ENCODE peak calls at places on chromosomes 13 and 19, in nine cellular contexts. O is tibial nerve, Q is H1, H is ovary, Y is K562, U is stomach, C is upper lobe of left lung, J is A549, P is sigmoid colon. W is an unnamed sample.

GRCh38 chr19:16447015-16447384 is 24.8 kb downstream of the EPS15L1 start:
- DNase-seq in J (no peak), U (peak; percentile 83), C (no peak), P (peak; percentile 86), O (peak; percentile 78), Q (no peak), Y (peak; percentile 80), H (peak; percentile 69), W (peak; percentile 50)

GRCh38 chr13:44912617-44913016 is 76.7 kb downstream of the NUFIP1 start:
- DNase-seq in O (no peak), P (no peak), C (no peak), Y (no peak), U (no peak), J (no peak), H (no peak), Q (no peak), W (no peak)

GRCh38 chr13:71759506-71760225 is 107.3 kb downstream of the DACH1 start:
- DNase-seq in J (no peak), O (no peak), Q (no peak), C (no peak), Y (no peak), U (no peak), P (no peak), H (no peak), W (no peak)

GRCh38 chr19:1837625-1838105 is 10.6 kb downstream of the REXO1 start:
- DNase-seq in U (peak; percentile 48), C (peak; percentile 92), Y (peak; percentile 83), H (peak; percentile 59), J (no peak), O (no peak), Q (peak; percentile 98), P (no peak), W (peak; percentile 72)

GRCh38 chr13:97359181-97360057 is 74.5 kb upstream of the RAP2A start:
- DNase-seq in U (peak; percentile 36), C (no peak), Q (no peak), P (peak; percentile 84), H (peak; percentile 24), J (peak; percentile 74), O (peak; percentile 19), Y (peak; percentile 71), W (peak; percentile 37)

GRCh38 chr19:42619271-42619670 is 24.5 kb upstream of the CEACAM8 start:
- DNase-seq in C (no peak), U (no peak), O (no peak), Q (no peak), H (no peak), J (no peak), P (no peak), Y (no peak), W (no peak)

GRCh38 chr19:2332341-2333026 is 4.0 kb downstream of the SPPL2B start:
- DNase-seq in J (no peak), C (no peak), H (no peak), O (no peak), U (no peak), P (no peak), Y (no peak), Q (no peak), W (peak; percentile 69)

GRCh38 chr19:15194938-15195337 is 5.9 kb downstream of the NOTCH3 start:
- DNase-seq in J (no peak), U (no peak), P (no peak), O (no peak), Y (no peak), H (no peak), Q (no peak), C (no peak), W (no peak)

GRCh38 chr13:27016871-27017270 is 154.7 kb downstream of the USP12 start:
- DNase-seq in Q (peak; percentile 30), Y (no peak), H (no peak), P (no peak), J (no peak), C (no peak), U (no peak), O (no peak), W (peak; percentile 45)

GRCh38 chr13:27573265-27573664 is 47.1 kb downstream of the LNX2 start:
- DNase-seq in J (peak; percentile 19), P (no peak), Q (no peak), H (no peak), O (no peak), U (no peak), Y (no peak), C (no peak), W (no peak)

GRCh38 chr19:35723671-35724070 is 5.9 kb downstream of the KMT2B start:
- DNase-seq in U (no peak), Y (no peak), H (no peak), Q (no peak), C (no peak), P (no peak), O (no peak), J (no peak), W (no peak)

GRCh38 chr19:41577144-41577830 is 1.3 kb downstream of the CEACAM21 start:
- DNase-seq in U (no peak), C (no peak), Y (no peak), P (no peak), Q (no peak), J (no peak), H (no peak), O (no peak), W (no peak)
- H3K4me1 ChIP-seq in U (no peaks in the 10 kb centered on the region), C (peaks cover 13% of the 10 kb centered on the region), Y (no peaks in the 10 kb centered on the region), P (no peaks in the 10 kb centered on the region), Q (no peaks in the 10 kb centered on the region), J (no peaks in the 10 kb centered on the region), H (no peaks in the 10 kb centered on the region), O (no peaks in the 10 kb centered on the region), W (no peaks in the 10 kb centered on the region)

GRCh38 chr19:694481-695349 is 537 bp downstream of the PRSS57 start:
- DNase-seq in U (no peak), Y (no peak), Q (no peak), J (no peak), O (no peak), P (no peak), C (no peak), H (no peak), W (no peak)

GRCh38 chr19:690203-690602 is 5.0 kb downstream of the PRSS57 start:
- DNase-seq in P (no peak), Y (no peak), U (no peak), C (no peak), H (no peak), O (no peak), Q (no peak), J (no peak), W (no peak)

DNA sequence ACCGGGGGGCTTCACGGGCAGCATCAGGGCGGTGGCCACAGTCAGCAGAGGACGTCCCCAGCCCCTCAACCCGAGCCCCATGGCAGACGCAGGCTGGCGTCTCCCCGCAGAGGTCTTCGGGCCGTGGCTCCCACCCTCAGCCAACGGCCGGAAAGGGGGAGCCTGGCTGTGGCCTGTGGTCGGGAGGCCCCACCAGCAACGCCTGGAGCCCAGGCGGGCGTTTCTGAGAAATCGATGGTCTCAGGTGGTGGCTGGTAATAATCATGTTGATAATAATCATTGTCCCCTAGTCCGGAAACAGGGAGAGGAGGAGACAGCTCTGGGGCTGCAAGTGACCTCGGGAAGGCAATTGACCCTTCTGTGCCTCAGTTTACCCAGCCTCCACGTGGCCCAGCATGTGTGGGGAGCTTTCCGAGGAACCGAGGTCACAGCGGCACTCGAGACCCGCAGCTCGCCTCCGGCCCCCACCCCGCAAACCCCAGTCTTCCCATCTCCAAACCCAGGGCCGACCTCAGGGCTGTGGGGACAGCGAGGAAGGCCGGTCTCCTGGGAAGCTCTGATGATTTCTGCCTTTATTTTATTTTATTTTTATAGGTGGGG is at the start of gene PRSS57:
- DNase-seq in Q (no peak), Y (no peak), U (no peak), C (no peak), J (no peak), H (no peak), O (no peak), P (no peak), W (no peak)
- TF ChIP-seq EP300 in Q (no peak), Y (no peak), U (no peak), C (no peak), J (no peak), H (no peak), O (no peak), P (no peak), W (no peak)

DNA sequence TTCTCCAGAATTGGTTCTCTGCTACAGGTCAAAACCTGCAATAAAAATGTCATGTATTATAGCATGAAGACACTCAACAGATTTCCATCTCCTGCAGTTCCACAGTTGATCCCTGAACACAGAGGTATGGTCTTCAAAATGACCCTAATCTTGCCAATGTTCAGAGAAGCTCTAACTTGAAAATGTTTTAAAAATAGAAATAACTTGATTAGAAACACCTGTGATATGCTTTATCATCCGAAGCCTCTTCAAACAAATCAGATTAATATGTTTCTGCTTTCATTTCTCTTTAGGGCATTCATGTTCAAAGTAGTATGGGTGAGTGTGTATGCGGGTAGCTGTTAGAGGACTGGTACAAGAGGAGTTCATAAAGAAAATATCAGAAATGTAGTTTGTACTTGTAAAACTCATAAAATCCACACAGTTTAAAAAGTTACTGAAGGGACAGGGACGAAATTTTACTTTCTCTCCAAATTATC is 60.4 kb downstream of the KCNRG start:
- DNase-seq in U (no peak), C (no peak), J (no peak), P (no peak), O (no peak), H (no peak), Y (no peak), Q (no peak), W (no peak)
- H3K4me1 ChIP-seq in U (peaks cover 12% of the 10 kb centered on the region), C (peaks cover 14% of the 10 kb centered on the region), J (peaks cover 67% of the 10 kb centered on the region), P (peaks cover 37% of the 10 kb centered on the region), O (no peaks in the 10 kb centered on the region), H (no peaks in the 10 kb centered on the region), Y (peaks cover 2% of the 10 kb centered on the region), Q (peaks cover 6% of the 10 kb centered on the region), W (peaks cover 88% of the 10 kb centered on the region)

DNA sequence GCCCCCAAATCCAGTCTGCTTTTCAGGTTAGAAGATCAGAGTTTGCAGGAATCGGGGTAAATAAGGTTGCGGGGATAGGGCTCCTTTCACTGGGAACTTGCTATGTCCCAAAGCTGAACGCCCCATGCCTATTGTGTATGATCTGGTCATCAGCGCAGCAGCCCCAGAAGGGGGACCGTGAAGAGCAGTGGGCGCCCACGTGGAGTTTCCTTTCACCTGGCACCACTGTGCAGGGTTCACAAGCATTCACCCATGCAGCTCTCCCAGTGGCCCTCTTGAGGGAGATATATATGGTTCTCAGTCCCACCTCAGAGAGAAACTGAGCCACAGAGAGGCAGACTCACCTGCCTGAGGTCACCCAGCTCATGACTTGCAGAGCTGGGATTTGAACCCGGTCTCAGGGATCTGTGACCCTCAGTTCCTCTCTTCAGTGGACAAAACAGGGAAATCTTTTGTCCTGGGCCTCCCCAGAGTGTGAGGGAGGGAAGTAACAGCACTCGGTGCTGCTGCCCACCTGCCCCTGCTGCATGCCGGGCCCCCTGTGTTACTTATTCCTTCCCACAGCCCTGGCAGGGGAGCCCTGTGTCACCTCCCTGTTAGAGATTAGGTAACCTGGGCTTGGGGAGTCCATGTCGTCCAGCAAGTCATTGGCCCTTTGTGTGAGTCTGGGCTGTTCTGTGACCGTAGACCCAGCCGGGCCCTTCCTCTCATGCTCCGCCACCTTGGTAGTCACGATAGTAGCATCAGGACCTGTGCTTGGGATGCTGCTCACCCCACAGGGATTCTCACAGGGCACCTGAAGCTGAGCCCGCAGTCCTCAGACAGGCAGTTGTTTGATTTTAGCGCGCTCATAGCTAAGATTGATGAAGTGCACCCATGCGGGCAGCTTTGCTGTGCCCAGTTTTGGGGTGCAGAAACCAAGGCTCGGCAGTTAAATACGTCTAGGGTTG is 27.9 kb downstream of the PPP5C start:
- DNase-seq in Y (no peak), O (no peak), U (no peak), H (peak; percentile 15), Q (no peak), P (peak; percentile 52), J (no peak), C (peak; percentile 29), W (no peak)
- TF ChIP-seq EP300 in Y (no peak), O (no peak), U (no peak), H (no peak), Q (no peak), P (no peak), J (no peak), C (no peak), W (no peak)

W was measured in transverse colon.